ENCODE peak calls at places on chromosomes 13 and 19, in seven cellular contexts. D is AG09319; V is brain microvascular endothelial cell; J is stimulated activated CD4-positive, alpha-beta T cell treated with anti-CD3 and anti-CD28 coated beads, Interleukin-1b, Interleukin-23, amount 100 ng/mL, for 1 hour; B is cardiac fibroblast; K is T-helper 1 cell; C is AG04450. S is an unnamed sample.

GRCh38 chr19:518292-519231 is 11.3 kb downstream of the TPGS1 start:
- DNase-seq in D (no peak), V (no peak), J (no peak), B (peak; percentile 91), K (peak; percentile 46), C (no peak), S (no peak)

GRCh38 chr19:18763674-18764590 is 27.2 kb downstream of the COMP start:
- DNase-seq in D (no peak), V (peak; percentile 25), J (no peak), B (peak; percentile 46), K (no peak), C (no peak), S (no peak)

GRCh38 chr19:20247016-20247683 is 80.1 kb downstream of the ZNF486 start:
- DNase-seq in D (no peak), V (no peak), J (no peak), B (peak; percentile 3), K (no peak), C (no peak), S (no peak)

GRCh38 chr13:42454749-42455148 is 119.2 kb upstream of the TNFSF11 start:
- DNase-seq in D (no peak), V (no peak), J (no peak), B (no peak), K (no peak), C (no peak), S (no peak)

GRCh38 chr13:64753606-64754005 is 2476.5 kb downstream of the PCDH9 start:
- DNase-seq in D (no peak), V (no peak), J (no peak), B (peak; percentile 3), K (no peak), C (no peak), S (no peak)

GRCh38 chr19:46624958-46625661 is at the start of gene PTGIR:
- DNase-seq in D (peak; percentile 37), V (peak; percentile 29), J (no peak), B (peak; percentile 91), K (no peak), C (no peak), S (no peak)

GRCh38 chr13:101845501-101846012 is 393.1 kb downstream of the ITGBL1 start:
- DNase-seq in D (no peak), V (peak; percentile 44), J (no peak), B (no peak), K (no peak), C (no peak), S (no peak)

GRCh38 chr13:32471187-32471922 is 43.4 kb upstream of the N4BP2L1 start:
- DNase-seq in D (no peak), V (peak; percentile 68), J (no peak), B (peak; percentile 87), K (no peak), C (peak; percentile 26), S (no peak)

GRCh38 chr19:13031917-13032623 is 36.8 kb downstream of the NFIX start:
- DNase-seq in D (no peak), V (no peak), J (no peak), B (peak; percentile 32), K (no peak), C (no peak), S (no peak)

S was measured in astrocyte of the cerebellum.